ENCODE peak calls at places on chromosomes 7 and 10, in six cellular contexts. K is cardiac muscle cell; S is psoas muscle; P is CD8-positive, alpha-beta T cell; T is adrenal gland; F is tibial nerve. A is an unnamed sample. For H3K27me3, the result is how much of the 10 kb centered on the place peaks cover.

GRCh38 chr10:94183666-94184264 is 179.0 kb downstream of the NOC3L start:
- DNase-seq in K (no peak), S (no peak), P (no peak), T (no peak), F (no peak), A (peak)

GRCh38 chr10:86804805-86805204 is 48.4 kb downstream of the BMPR1A start:
- DNase-seq in K (no peak), S (no peak), P (no peak), T (no peak), F (no peak), A (no peak)

GRCh38 chr7:151790095-151790825 is 86.7 kb downstream of the PRKAG2 start:
- DNase-seq in K (no peak), S (peak), P (no peak), T (no peak), F (no peak), A (no peak)

GRCh38 chr10:113177163-113177935 is 227.3 kb downstream of the TCF7L2 start:
- DNase-seq in K (peak), S (no peak), P (peak), T (no peak), F (no peak), A (no peak)

GRCh38 chr10:71939861-71940474 is 24.2 kb upstream of the CHST3 start:
- DNase-seq in K (no peak), S (no peak), P (no peak), T (no peak), F (no peak), A (no peak)

GRCh38 chr10:103512591-103513382 is 19.3 kb downstream of the NEURL1 start:
- DNase-seq in K (no peak), S (no peak), P (no peak), T (no peak), F (no peak), A (no peak)

GRCh38 chr7:12229046-12229445 is 18.0 kb downstream of the TMEM106B start:
- DNase-seq in K (no peak), S (no peak), P (no peak), T (no peak), F (no peak), A (no peak)

GRCh38 chr7:94907420-94908203 is at the start of gene PPP1R9A:
- DNase-seq in K (peak), S (peak), P (no peak), T (peak), F (no peak), A (peak)

GRCh38 chr10:82980321-82980720 is 1105.3 kb downstream of the NRG3 start:
- DNase-seq in K (no peak), S (no peak), P (no peak), T (no peak), F (no peak), A (no peak)

GRCh38 chr7:122743211-122743610 is 40.5 kb upstream of the RNF148 start:
- DNase-seq in K (no peak), S (no peak), P (no peak), T (no peak), F (no peak), A (no peak)

GRCh38 chr10:35507519-35508109 is 97.5 kb upstream of the GJD4 start:
- DNase-seq in K (no peak), S (no peak), P (no peak), T (no peak), F (no peak), A (no peak)

GRCh38 chr7:25886387-25887240 is 265.4 kb upstream of the NFE2L3 start:
- DNase-seq in K (peak), S (no peak), P (no peak), T (no peak), F (no peak), A (no peak)

GRCh38 chr7:6640246-6640721 is 3.2 kb downstream of the ZNF316 start:
- DNase-seq in K (no peak), S (peak), P (no peak), T (no peak), F (peak), A (peak)

GRCh38 chr7:81267508-81267907 is 348.7 kb upstream of the SEMA3C start:
- DNase-seq in K (no peak), S (no peak), P (no peak), T (no peak), F (no peak), A (peak)

GRCh38 chr7:1977059-1977875 is 255.5 kb downstream of the MAD1L1 start:
- DNase-seq in K (no peak), S (peak), P (no peak), T (no peak), F (no peak), A (no peak)

GRCh38 chr10:95445223-95445836 is 115.8 kb downstream of the SORBS1 start:
- DNase-seq in K (no peak), S (peak), P (no peak), T (peak), F (peak), A (peak)

GRCh38 chr7:29360633-29361625 is 166.4 kb downstream of the CHN2 start:
- DNase-seq in K (no peak), S (no peak), P (no peak), T (no peak), F (no peak), A (no peak)

GRCh38 chr10:43108951-43109350 is 29.3 kb upstream of the CSGALNACT2 start:
- DNase-seq in K (no peak), S (peak), P (no peak), T (no peak), F (no peak), A (no peak)

GRCh38 chr10:115624448-115624847 is 531.3 kb downstream of the ATRNL1 start:
- DNase-seq in K (peak), S (no peak), P (no peak), T (no peak), F (no peak), A (no peak)

GRCh38 chr7:69837387-69838068 is 239.3 kb downstream of the AUTS2 start:
- DNase-seq in K (no peak), S (no peak), P (no peak), T (no peak), F (no peak), A (no peak)

GRCh38 chr7:30474893-30475292 is 3.7 kb downstream of the NOD1 start:
- DNase-seq in K (no peak), S (no peak), P (no peak), T (no peak), F (no peak), A (peak)

GRCh38 chr10:74637685-74638084 is 188.7 kb upstream of the KAT6B start:
- DNase-seq in K (no peak), S (no peak), P (no peak), T (no peak), F (no peak), A (no peak)

GRCh38 chr10:47238331-47239095 is 61.5 kb upstream of the GDF10 start:
- DNase-seq in K (no peak), S (no peak), P (peak), T (no peak), F (no peak), A (no peak)

GRCh38 chr7:46493196-46493595 is 572.1 kb upstream of the IGFBP3 start:
- DNase-seq in K (no peak), S (no peak), P (no peak), T (no peak), F (no peak), A (no peak)

GRCh38 chr7:18521945-18522566 is 26.5 kb downstream of the HDAC9 start:
- DNase-seq in K (no peak), S (no peak), P (no peak), T (no peak), F (no peak), A (no peak)

GRCh38 chr7:18518555-18518954 is 23.0 kb downstream of the HDAC9 start:
- DNase-seq in K (no peak), S (no peak), P (no peak), T (no peak), F (no peak), A (no peak)

GRCh38 chr7:18520450-18521235 is 25.1 kb downstream of the HDAC9 start:
- DNase-seq in K (no peak), S (peak), P (no peak), T (no peak), F (no peak), A (no peak)

GRCh38 chr7:18524248-18524647 is 28.7 kb downstream of the HDAC9 start:
- DNase-seq in K (no peak), S (no peak), P (no peak), T (no peak), F (no peak), A (no peak)

GRCh38 chr7:18521236-18521589 is 25.7 kb downstream of the HDAC9 start:
- DNase-seq in K (no peak), S (no peak), P (no peak), T (no peak), F (no peak), A (no peak)
- H3K4me3 ChIP-seq in K (no peak), S (peak), P (no peak), T (no peak), F (no peak), A (no peak)

GRCh38 chr10:114239117-114239993 is at the start of gene VWA2:
- DNase-seq in K (peak), S (peak), P (no peak), T (no peak), F (no peak), A (peak)
- H3K27me3 ChIP-seq in K (half or more), S (half or more), P (under half), T (half or more), F (half or more), A (under half)

GRCh38 chr10:110841767-110842267 is 29.9 kb upstream of the PDCD4 start:
- DNase-seq in K (no peak), S (no peak), P (no peak), T (no peak), F (no peak), A (no peak)

GRCh38 chr10:110840923-110841428 is 30.8 kb upstream of the PDCD4 start:
- DNase-seq in K (no peak), S (peak), P (no peak), T (no peak), F (no peak), A (no peak)

GRCh38 chr10:110843796-110844616 is 27.7 kb upstream of the PDCD4 start:
- DNase-seq in K (no peak), S (no peak), P (no peak), T (no peak), F (no peak), A (no peak)

GRCh38 chr10:110843031-110843430 is 28.7 kb upstream of the PDCD4 start:
- DNase-seq in K (no peak), S (no peak), P (no peak), T (no peak), F (no peak), A (no peak)

DNA sequence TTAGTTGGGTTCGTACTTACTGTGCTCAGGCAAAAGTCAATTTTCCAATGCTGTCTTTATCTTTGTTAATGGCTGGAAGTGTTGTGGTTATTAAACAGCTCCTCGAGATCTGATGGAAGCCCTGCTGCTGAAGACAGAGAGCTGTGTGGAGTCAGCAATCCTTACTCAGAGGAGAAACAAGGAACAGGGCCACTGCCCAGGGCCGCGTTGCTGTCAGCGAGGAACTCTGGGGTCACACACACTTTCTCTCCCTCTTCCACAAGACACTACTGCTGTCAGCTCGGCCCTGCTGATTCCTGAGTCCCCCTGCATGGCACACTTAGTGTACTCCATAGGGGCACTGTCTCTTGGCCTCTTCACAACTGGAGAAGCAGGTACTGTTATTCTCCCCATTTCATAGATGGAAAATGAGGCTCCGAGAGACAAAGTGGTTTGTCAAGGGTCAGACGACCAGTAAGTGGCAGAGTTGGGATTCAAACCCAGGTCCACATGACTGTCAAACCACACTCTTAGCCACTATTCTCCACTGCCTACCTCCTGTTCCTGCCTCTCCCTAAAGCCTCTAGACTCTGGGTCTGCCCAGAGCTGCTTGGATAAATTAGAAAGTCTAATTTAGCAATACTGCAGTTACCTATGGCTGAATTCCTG is 29.3 kb upstream of the PDCD4 start:
- DNase-seq in K (no peak), S (no peak), P (no peak), T (no peak), F (no peak), A (no peak)
- H3K4me3 ChIP-seq in K (no peak), S (no peak), P (no peak), T (no peak), F (no peak), A (no peak)

DNA sequence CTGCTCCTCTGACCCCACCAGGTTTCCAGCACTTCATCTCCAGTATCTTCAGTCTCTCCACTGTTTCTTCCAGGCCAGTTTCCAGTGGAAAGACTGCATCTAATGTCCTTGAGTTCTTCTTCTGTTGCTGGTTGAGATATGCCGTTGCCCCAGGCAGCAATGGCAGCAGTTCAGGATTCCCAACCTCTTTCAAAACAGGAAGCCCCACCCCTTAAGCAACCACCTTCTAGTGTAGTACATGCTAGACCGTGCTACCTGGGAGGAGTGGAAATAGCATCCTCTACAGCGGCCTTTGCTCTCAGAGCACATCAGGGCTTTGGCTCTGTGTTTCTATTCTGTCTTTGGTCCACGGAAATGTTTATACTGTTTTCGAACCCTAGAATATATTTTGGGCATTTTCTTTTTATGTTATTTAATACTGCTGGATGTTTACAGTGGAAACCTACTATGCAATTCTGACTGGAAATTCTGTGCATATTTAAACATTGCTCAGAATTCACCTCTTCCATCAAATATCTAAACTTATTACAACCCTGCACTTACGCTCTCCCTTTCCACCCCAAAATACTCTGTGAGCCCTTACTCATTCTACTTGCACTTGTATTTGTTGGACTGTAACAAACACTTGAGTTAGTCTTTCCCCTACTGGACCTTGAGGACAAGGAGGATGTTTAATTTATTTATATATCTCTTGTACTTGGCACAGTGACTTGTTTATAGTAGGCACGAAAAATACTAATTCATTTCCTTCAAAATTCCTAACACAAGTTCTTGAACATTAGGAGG is 8.5 kb upstream of the BPGM start:
- DNase-seq in K (no peak), S (no peak), P (no peak), T (no peak), F (no peak), A (no peak)
- H3K27me3 ChIP-seq in K (under half), S (under half), P (under half), T (under half), F (under half), A (under half)

GRCh38 chr10:62759599-62760175 is 44.8 kb upstream of the ADO start:
- DNase-seq in K (no peak), S (no peak), P (no peak), T (no peak), F (peak), A (no peak)

GRCh38 chr10:62763155-62763554 is 41.4 kb upstream of the ADO start:
- DNase-seq in K (peak), S (peak), P (no peak), T (no peak), F (no peak), A (no peak)

GRCh38 chr10:62765726-62766125 is 38.8 kb upstream of the ADO start:
- DNase-seq in K (no peak), S (no peak), P (no peak), T (no peak), F (no peak), A (no peak)

GRCh38 chr10:62760401-62760800 is 44.1 kb upstream of the ADO start:
- DNase-seq in K (no peak), S (no peak), P (no peak), T (peak), F (no peak), A (no peak)

DNA sequence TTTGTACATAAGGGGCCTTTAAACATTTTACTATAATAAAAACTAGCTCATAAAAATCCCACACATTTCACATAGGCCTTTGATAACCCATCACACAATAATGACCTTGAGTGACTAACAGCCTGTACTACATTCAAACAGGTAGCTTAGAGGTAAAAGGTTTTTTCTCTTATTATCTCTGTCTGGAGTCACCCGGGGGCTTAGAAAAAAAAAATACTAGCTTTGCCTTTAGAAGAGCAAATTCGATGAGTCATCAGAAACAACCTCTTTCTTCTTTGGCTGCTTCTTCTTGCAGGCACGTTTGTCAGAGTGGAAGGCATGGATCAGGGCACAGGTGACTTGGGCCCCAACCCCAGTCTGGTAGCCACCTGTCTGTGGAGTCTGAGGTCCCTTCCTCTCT is 43.4 kb upstream of the ADO start:
- DNase-seq in K (no peak), S (no peak), P (no peak), T (no peak), F (no peak), A (no peak)
- H3K4me3 ChIP-seq in K (no peak), S (no peak), P (no peak), T (no peak), F (no peak), A (no peak)

GRCh38 chr10:45375101-45375500 is 1.1 kb downstream of the ALOX5 start:
- DNase-seq in K (no peak), S (no peak), P (no peak), T (no peak), F (no peak), A (no peak)

GRCh38 chr10:45377858-45378257 is 3.8 kb downstream of the ALOX5 start:
- DNase-seq in K (no peak), S (no peak), P (no peak), T (no peak), F (no peak), A (no peak)

GRCh38 chr10:45375716-45376231 is 1.8 kb downstream of the ALOX5 start:
- DNase-seq in K (no peak), S (no peak), P (no peak), T (no peak), F (no peak), A (no peak)

GRCh38 chr10:45377321-45377720 is 3.3 kb downstream of the ALOX5 start:
- DNase-seq in K (no peak), S (no peak), P (no peak), T (no peak), F (no peak), A (no peak)

DNA sequence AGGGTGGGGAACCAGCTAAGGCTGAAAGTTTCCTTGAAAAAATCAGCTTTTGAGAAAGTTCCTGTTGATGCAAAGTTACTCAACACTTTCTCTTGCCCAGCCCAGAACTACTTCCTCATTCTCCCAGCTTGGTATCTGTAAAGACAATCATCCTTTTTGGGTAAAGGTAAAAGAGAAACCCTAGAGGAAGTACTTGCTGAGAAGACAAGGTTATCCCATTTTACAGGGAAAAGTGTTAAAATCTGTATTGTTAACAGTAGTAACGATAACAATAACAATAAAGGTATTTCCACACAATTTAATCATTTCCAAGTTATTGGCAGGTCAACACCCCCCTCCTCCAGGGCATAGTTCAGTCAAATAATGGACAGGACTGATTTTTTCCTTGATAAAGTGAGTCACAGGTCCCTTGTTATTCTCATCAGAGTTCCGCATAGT is 2.4 kb downstream of the ALOX5 start:
- DNase-seq in K (no peak), S (no peak), P (no peak), T (no peak), F (no peak), A (no peak)
- H3K27me3 ChIP-seq in K (half or more), S (half or more), P (under half), T (under half), F (under half), A (under half)

GRCh38 chr10:129099486-129099885 is 367.6 kb upstream of the MGMT start:
- DNase-seq in K (no peak), S (no peak), P (peak), T (no peak), F (no peak), A (no peak)

GRCh38 chr10:129099992-129100391 is 367.0 kb upstream of the MGMT start:
- DNase-seq in K (no peak), S (no peak), P (peak), T (no peak), F (no peak), A (no peak)

GRCh38 chr10:129097776-129098175 is 369.3 kb upstream of the MGMT start:
- DNase-seq in K (no peak), S (no peak), P (peak), T (no peak), F (no peak), A (no peak)

GRCh38 chr10:129096340-129096984 is 370.6 kb upstream of the MGMT start:
- DNase-seq in K (no peak), S (no peak), P (no peak), T (peak), F (peak), A (peak)

GRCh38 chr10:129098517-129098916 is 368.5 kb upstream of the MGMT start:
- DNase-seq in K (no peak), S (no peak), P (peak), T (no peak), F (no peak), A (no peak)
- H3K4me3 ChIP-seq in K (no peak), S (no peak), P (no peak), T (no peak), F (no peak), A (no peak)